ENCODE peak calls at places on chromosome 1, in six cellular contexts. N is HepG2, W is GM12891, V is H1, R is GM12878, S is K562. G is an unnamed sample.

GRCh38 chr1:74485622-74486021 is 26.8 kb downstream of the LRRC53 start:
- DNase-seq in N (no peak), W (no peak), V (no peak), R (no peak), S (no peak), G (no peak)

GRCh38 chr1:5244631-5245285 is 590.3 kb downstream of the AJAP1 start:
- DNase-seq in N (no peak), W (no peak), V (no peak), R (no peak), S (no peak), G (no peak)

GRCh38 chr1:221716713-221717490 is 25.0 kb downstream of the DUSP10 start:
- DNase-seq in N (peak), W (no peak), V (no peak), R (no peak), S (peak), G (no peak)

GRCh38 chr1:93446837-93447451 is 974 bp upstream of the FNBP1L start:
- DNase-seq in N (peak), W (no peak), V (no peak), R (no peak), S (peak), G (no peak)

GRCh38 chr1:75136158-75136815 is 2.1 kb downstream of the LHX8 start:
- DNase-seq in N (no peak), W (no peak), V (no peak), R (no peak), S (no peak), G (no peak)

GRCh38 chr1:200654660-200655059 is 15.0 kb downstream of the DDX59 start:
- DNase-seq in N (no peak), W (peak), V (no peak), R (no peak), S (no peak), G (peak)

GRCh38 chr1:230125633-230126528 is 58.8 kb downstream of the GALNT2 start:
- DNase-seq in N (no peak), W (no peak), V (no peak), R (no peak), S (peak), G (no peak)

GRCh38 chr1:85047472-85048295 is 616 bp downstream of the MCOLN3 start:
- DNase-seq in N (no peak), W (no peak), V (no peak), R (no peak), S (no peak), G (peak)

GRCh38 chr1:47787560-47787959 is 209.6 kb downstream of the TRABD2B start:
- DNase-seq in N (no peak), W (no peak), V (no peak), R (no peak), S (no peak), G (no peak)

GRCh38 chr1:206909167-206909882 is 12.1 kb downstream of the IL24 start:
- DNase-seq in N (no peak), W (no peak), V (no peak), R (no peak), S (peak), G (no peak)

GRCh38 chr1:226654508-226655124 is 84.5 kb downstream of the ITPKB start:
- DNase-seq in N (no peak), W (no peak), V (no peak), R (no peak), S (no peak), G (no peak)

GRCh38 chr1:163561570-163562295 is 240.0 kb downstream of the NUF2 start:
- DNase-seq in N (peak), W (no peak), V (peak), R (no peak), S (no peak), G (no peak)

GRCh38 chr1:153614189-153614900 is 1.4 kb upstream of the S100A16 start:
- DNase-seq in N (no peak), W (no peak), V (no peak), R (no peak), S (no peak), G (no peak)

GRCh38 chr1:206513312-206514111 is 6.2 kb downstream of the RASSF5 start:
- DNase-seq in N (no peak), W (no peak), V (no peak), R (no peak), S (no peak), G (no peak)

GRCh38 chr1:224317383-224318045 is 12.5 kb downstream of the NVL start:
- DNase-seq in N (no peak), W (no peak), V (no peak), R (no peak), S (no peak), G (no peak)

GRCh38 chr1:102796429-102796828 is 311.9 kb downstream of the COL11A1 start:
- DNase-seq in N (no peak), W (no peak), V (no peak), R (no peak), S (no peak), G (no peak)

GRCh38 chr1:72366473-72366872 is 84.1 kb upstream of the NEGR1 start:
- DNase-seq in N (peak), W (no peak), V (no peak), R (no peak), S (no peak), G (no peak)

GRCh38 chr1:81560629-81561028 is 240.1 kb upstream of the ADGRL2 start:
- DNase-seq in N (no peak), W (no peak), V (no peak), R (no peak), S (no peak), G (no peak)

GRCh38 chr1:153488731-153489130 is 28.3 kb upstream of the S100A7 start:
- DNase-seq in N (no peak), W (no peak), V (no peak), R (no peak), S (no peak), G (no peak)

GRCh38 chr1:2894381-2895041 is 93.0 kb upstream of the TTC34 start:
- DNase-seq in N (no peak), W (no peak), V (no peak), R (no peak), S (no peak), G (no peak)

GRCh38 chr1:212667223-212668139 is 32.2 kb downstream of the BATF3 start:
- DNase-seq in N (peak), W (no peak), V (no peak), R (no peak), S (no peak), G (no peak)

GRCh38 chr1:108692724-108693655 is 880 bp downstream of the PRPF38B start:
- DNase-seq in N (peak), W (peak), V (no peak), R (peak), S (peak), G (peak)

GRCh38 chr1:72649974-72650373 is 367.6 kb upstream of the NEGR1 start:
- DNase-seq in N (no peak), W (no peak), V (no peak), R (no peak), S (no peak), G (no peak)

GRCh38 chr1:66074147-66074546 is 281.5 kb downstream of the PDE4B start:
- DNase-seq in N (no peak), W (no peak), V (no peak), R (no peak), S (no peak), G (no peak)

GRCh38 chr1:111827946-111828345 is 72.2 kb downstream of the DDX20 start:
- DNase-seq in N (no peak), W (no peak), V (no peak), R (no peak), S (no peak), G (no peak)

GRCh38 chr1:156560585-156561163 is 11.7 kb downstream of the IQGAP3 start:
- DNase-seq in N (no peak), W (no peak), V (no peak), R (no peak), S (no peak), G (no peak)

GRCh38 chr1:162324391-162324790 is 52.3 kb downstream of the SPATA46 start:
- DNase-seq in N (no peak), W (no peak), V (no peak), R (no peak), S (no peak), G (no peak)

GRCh38 chr1:206792939-206793607 is 20.8 kb upstream of the IL10 start:
- DNase-seq in N (no peak), W (no peak), V (no peak), R (no peak), S (no peak), G (peak)

GRCh38 chr1:201535046-201535777 is 3.7 kb upstream of the NAV1 start:
- DNase-seq in N (no peak), W (no peak), V (no peak), R (no peak), S (peak), G (no peak)

GRCh38 chr1:105386489-105386888 is 1636.8 kb downstream of the AMY1C start:
- DNase-seq in N (no peak), W (no peak), V (no peak), R (no peak), S (no peak), G (no peak)

GRCh38 chr1:230273141-230273710 is 152.9 kb downstream of the PGBD5 start:
- DNase-seq in N (no peak), W (no peak), V (no peak), R (no peak), S (no peak), G (no peak)

GRCh38 chr1:202579806-202580205 is 130.4 kb downstream of the SYT2 start:
- DNase-seq in N (no peak), W (no peak), V (no peak), R (no peak), S (no peak), G (no peak)

GRCh38 chr1:95308276-95308675 is 74.3 kb downstream of the RWDD3 start:
- DNase-seq in N (no peak), W (no peak), V (no peak), R (no peak), S (no peak), G (no peak)

GRCh38 chr1:41822865-41823264 is 95.9 kb downstream of the HIVEP3 start:
- DNase-seq in N (no peak), W (no peak), V (no peak), R (no peak), S (no peak), G (no peak)

GRCh38 chr1:2108213-2108876 is 58.1 kb downstream of the PRKCZ start:
- DNase-seq in N (peak), W (no peak), V (peak), R (no peak), S (peak), G (no peak)

GRCh38 chr1:69766431-69766830 is 198.7 kb downstream of the LRRC7 start:
- DNase-seq in N (no peak), W (no peak), V (no peak), R (no peak), S (no peak), G (no peak)

GRCh38 chr1:192598589-192598988 is 23.0 kb downstream of the RGS1 start:
- DNase-seq in N (no peak), W (no peak), V (no peak), R (no peak), S (no peak), G (no peak)

DNA sequence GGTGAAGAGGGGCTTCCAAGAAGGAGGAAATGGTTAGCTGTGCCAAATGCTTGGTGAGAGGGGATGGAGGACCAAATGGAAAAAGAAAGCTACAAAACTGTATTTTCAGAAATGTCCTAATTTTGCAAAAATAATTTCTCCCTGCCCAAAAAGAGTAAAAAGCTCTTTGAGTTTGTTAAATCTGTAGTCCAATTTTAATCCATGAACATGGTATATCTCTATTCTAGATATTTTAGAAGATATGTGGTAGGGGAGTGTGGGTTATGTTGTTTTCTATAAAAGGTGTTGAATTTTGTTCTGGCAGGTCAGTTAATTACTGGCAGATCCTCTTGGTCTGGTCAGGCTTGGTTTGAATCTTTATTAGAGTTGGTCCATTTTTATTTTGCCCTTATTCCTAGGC is 474.1 kb upstream of the VAMP3 start:
- DNase-seq in N (no peak), W (no peak), V (no peak), R (no peak), S (no peak), G (no peak)
- TF ChIP-seq POLR2A in N (no peak), W (no peak), V (no peak), R (no peak), S (no peak), G (no peak)

GRCh38 chr1:223233410-223234163 is 90.5 kb upstream of the TLR5 start:
- DNase-seq in N (peak), W (no peak), V (no peak), R (no peak), S (peak), G (no peak)
- TF ChIP-seq TAF1 in N (no peak), W (no peak), V (no peak), R (no peak), S (peak), G (no peak)

GRCh38 chr1:32716312-32717126 is 13.9 kb upstream of the SYNC start:
- DNase-seq in N (peak), W (peak), V (peak), R (no peak), S (peak), G (peak)
- TF ChIP-seq POLR2AphosphoS5 in N (peak), W (no peak), V (no peak), R (no peak), S (no peak), G (no peak)

GRCh38 chr1:205121660-205122488 is at the start of gene RBBP5:
- DNase-seq in N (peak), W (peak), V (peak), R (peak), S (peak), G (peak)
- TF ChIP-seq POLR2A in N (peak), W (peak), V (peak), R (peak), S (peak), G (peak)

GRCh38 chr1:59125711-59126320 is 171.1 kb upstream of the FGGY start:
- DNase-seq in N (no peak), W (no peak), V (no peak), R (no peak), S (no peak), G (no peak)

GRCh38 chr1:59125154-59125553 is 171.7 kb upstream of the FGGY start:
- DNase-seq in N (no peak), W (no peak), V (no peak), R (no peak), S (no peak), G (no peak)

GRCh38 chr1:59123081-59123675 is 173.7 kb upstream of the FGGY start:
- DNase-seq in N (no peak), W (no peak), V (no peak), R (no peak), S (no peak), G (no peak)

GRCh38 chr1:59122527-59122926 is 174.4 kb upstream of the FGGY start:
- DNase-seq in N (no peak), W (no peak), V (no peak), R (no peak), S (no peak), G (no peak)

DNA sequence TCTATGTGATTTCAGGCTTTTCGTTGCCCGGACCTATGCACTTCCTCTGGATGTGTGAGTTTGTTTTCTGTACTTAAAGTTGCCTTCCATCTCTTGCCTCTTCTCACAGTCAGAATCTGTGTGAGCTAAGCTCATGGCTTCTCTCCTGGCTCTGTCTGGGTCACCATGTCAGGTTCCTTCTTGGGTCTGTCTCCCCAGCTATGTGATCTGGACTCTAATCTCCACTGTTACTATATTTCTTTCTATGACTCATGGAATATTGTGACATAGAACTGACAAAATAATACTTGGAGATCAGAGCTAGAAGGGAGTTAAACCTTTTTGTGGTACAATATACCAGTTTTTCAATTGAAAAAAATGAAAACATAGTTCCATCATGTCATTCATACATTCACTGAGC is 172.7 kb upstream of the FGGY start:
- DNase-seq in N (no peak), W (no peak), V (no peak), R (no peak), S (no peak), G (no peak)
- TF ChIP-seq TAF1 in N (no peak), W (no peak), V (no peak), R (no peak), S (no peak), G (no peak)

GRCh38 chr1:27402349-27402754 is 9.9 kb downstream of the GPR3 start:
- DNase-seq in N (peak), W (no peak), V (no peak), R (no peak), S (no peak), G (no peak)
- TF ChIP-seq POLR2AphosphoS5 in N (peak), W (peak), V (no peak), R (peak), S (peak), G (peak)

GRCh38 chr1:78561856-78562255 is 58.4 kb upstream of the IFI44L start:
- DNase-seq in N (no peak), W (no peak), V (no peak), R (no peak), S (no peak), G (no peak)
- TF ChIP-seq POLR2A in N (no peak), W (no peak), V (no peak), R (no peak), S (no peak), G (no peak)

GRCh38 chr1:4053774-4054173 is 153.7 kb upstream of the C1orf174 start:
- DNase-seq in N (no peak), W (no peak), V (no peak), R (no peak), S (no peak), G (no peak)

GRCh38 chr1:4053160-4053748 is 153.2 kb upstream of the C1orf174 start:
- DNase-seq in N (no peak), W (no peak), V (no peak), R (no peak), S (no peak), G (no peak)

GRCh38 chr1:4056422-4056821 is 156.3 kb upstream of the C1orf174 start:
- DNase-seq in N (no peak), W (no peak), V (no peak), R (no peak), S (no peak), G (no peak)

GRCh38 chr1:4055677-4055967 is 155.6 kb upstream of the C1orf174 start:
- DNase-seq in N (no peak), W (no peak), V (no peak), R (no peak), S (no peak), G (no peak)

GRCh38 chr1:4054957-4055676 is 155.0 kb upstream of the C1orf174 start:
- DNase-seq in N (no peak), W (no peak), V (no peak), R (no peak), S (no peak), G (no peak)
- TF ChIP-seq TAF1 in N (no peak), W (no peak), V (no peak), R (no peak), S (no peak), G (no peak)

DNA sequence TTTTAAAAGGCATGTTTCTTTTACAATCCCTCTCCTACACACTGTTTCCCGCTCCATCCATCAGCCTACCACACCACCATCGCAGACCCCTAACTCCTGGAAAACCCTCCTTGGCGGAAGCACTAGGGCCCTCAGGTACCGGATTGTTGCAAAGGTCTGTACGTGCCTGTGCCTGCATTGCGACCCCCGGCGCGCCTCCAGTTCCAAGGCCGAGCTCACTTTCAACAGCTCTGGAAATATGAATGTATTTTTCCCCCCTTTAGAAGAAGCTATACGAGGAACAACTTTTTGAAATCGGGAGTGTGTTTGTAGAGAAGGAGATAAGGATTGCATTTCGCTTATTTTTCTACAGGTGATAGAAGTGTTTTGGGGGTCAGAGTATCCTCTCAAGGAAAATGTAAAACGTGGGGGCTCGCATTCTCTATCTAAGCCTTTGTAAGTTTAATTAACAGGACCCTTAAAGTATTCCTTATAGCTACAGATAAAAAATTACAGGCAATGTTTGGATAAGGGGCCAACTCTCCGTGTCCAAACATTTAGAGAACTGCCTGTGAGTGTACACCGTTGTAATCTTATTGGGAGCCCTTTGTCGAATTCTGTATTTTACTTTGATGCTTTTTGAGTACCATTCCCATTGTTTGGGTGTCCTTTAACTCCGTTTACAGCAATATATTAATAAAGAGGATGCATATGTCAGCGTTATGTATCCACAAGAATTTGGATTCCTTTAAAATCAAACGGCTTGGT is 5.8 kb downstream of the PRRX1 start:
- DNase-seq in N (no peak), W (no peak), V (no peak), R (no peak), S (no peak), G (no peak)
- TF ChIP-seq POLR2AphosphoS5 in N (no peak), W (no peak), V (no peak), R (no peak), S (no peak), G (no peak)